ENCODE peak calls at places on chromosomes 7 and 10, in eight cellular contexts. Q is HepG2, B is HCT116, N is stomach, V is spleen, H is vagina, O is transverse colon, L is H1. W is an unnamed sample.

GRCh38 chr10:60114765-60115586 is 208.6 kb upstream of the CCDC6 start:
- DNase-seq in H (no peak), B (peak), O (no peak), N (no peak), L (peak), Q (peak), V (no peak), W (no peak)

GRCh38 chr10:25068152-25069058 is 52.0 kb downstream of the THNSL1 start:
- DNase-seq in O (no peak), L (peak), N (no peak), H (no peak), V (no peak), Q (peak), B (no peak), W (no peak)

GRCh38 chr7:50838675-50839377 is 56.1 kb upstream of the GRB10 start:
- DNase-seq in V (no peak), N (no peak), O (no peak), H (no peak), Q (no peak), B (no peak), L (no peak), W (no peak)

GRCh38 chr10:46555713-46556514 is 544 bp downstream of the GPRIN2 start:
- DNase-seq in N (peak), O (peak), V (peak), H (peak), L (peak), B (no peak), Q (no peak), W (peak)

GRCh38 chr7:34036069-34036920 is 131.0 kb downstream of the BMPER start:
- DNase-seq in Q (peak), N (peak), V (peak), H (no peak), B (peak), L (no peak), O (peak), W (peak)

GRCh38 chr7:22569586-22570321 is 69.8 kb upstream of the STEAP1B start:
- DNase-seq in Q (no peak), O (peak), H (no peak), B (no peak), V (no peak), L (no peak), N (no peak), W (no peak)

GRCh38 chr7:53984776-53985175 is 557.4 kb upstream of the VSTM2A start:
- DNase-seq in O (no peak), V (no peak), B (no peak), L (no peak), N (no peak), Q (no peak), H (no peak), W (no peak)

GRCh38 chr10:122267849-122268737 is 3.0 kb upstream of the BTBD16 start:
- DNase-seq in B (peak), N (peak), O (peak), H (no peak), L (no peak), V (peak), Q (peak), W (peak)

GRCh38 chr7:38518516-38518915 is 112.7 kb downstream of the AMPH start:
- DNase-seq in V (no peak), L (no peak), N (no peak), H (no peak), B (no peak), Q (no peak), O (no peak), W (no peak)

GRCh38 chr10:110167149-110167548 is 40.3 kb upstream of the MXI1 start:
- DNase-seq in Q (no peak), H (peak), N (no peak), B (no peak), V (peak), O (no peak), L (no peak), W (no peak)

GRCh38 chr7:34949356-34949755 is 87.9 kb downstream of the DPY19L1 start:
- DNase-seq in O (no peak), Q (no peak), L (no peak), V (no peak), B (no peak), H (no peak), N (no peak), W (no peak)

GRCh38 chr10:131149586-131149985 is 161.9 kb downstream of the TCERG1L start:
- DNase-seq in V (peak), L (no peak), Q (no peak), B (no peak), O (no peak), H (no peak), N (no peak), W (no peak)

GRCh38 chr10:95285556-95285955 is 5.2 kb downstream of the PDLIM1 start:
- DNase-seq in B (no peak), L (no peak), O (no peak), Q (no peak), V (no peak), N (no peak), H (no peak), W (no peak)

GRCh38 chr10:95289003-95289920 is 1.5 kb downstream of the PDLIM1 start:
- DNase-seq in O (peak), N (no peak), Q (no peak), B (no peak), V (no peak), H (no peak), L (no peak), W (no peak)

GRCh38 chr10:95286707-95287106 is 4.1 kb downstream of the PDLIM1 start:
- DNase-seq in Q (no peak), H (no peak), V (no peak), B (no peak), N (no peak), L (no peak), O (no peak), W (no peak)

GRCh38 chr10:95288273-95288672 is 2.5 kb downstream of the PDLIM1 start:
- DNase-seq in V (no peak), O (no peak), B (no peak), H (no peak), Q (no peak), N (no peak), L (no peak), W (no peak)

GRCh38 chr10:95287281-95287680 is 3.5 kb downstream of the PDLIM1 start:
- DNase-seq in O (no peak), H (no peak), L (no peak), B (no peak), V (no peak), Q (no peak), N (no peak), W (no peak)
- H3K4me3 ChIP-seq in O (peak), H (no peak), L (no peak), B (no peak), V (no peak), Q (no peak), N (no peak), W (peak)

GRCh38 chr10:78276139-78276538 is 242.5 kb downstream of the RPS24 start:
- DNase-seq in Q (no peak), N (no peak), O (no peak), H (no peak), L (no peak), V (peak), B (no peak), W (no peak)

GRCh38 chr10:78277267-78277666 is 243.6 kb downstream of the RPS24 start:
- DNase-seq in O (no peak), Q (no peak), B (no peak), N (no peak), H (no peak), L (no peak), V (no peak), W (no peak)

GRCh38 chr10:78274491-78274890 is 240.8 kb downstream of the RPS24 start:
- DNase-seq in L (no peak), V (peak), O (no peak), N (no peak), Q (no peak), B (no peak), H (no peak), W (no peak)

GRCh38 chr10:78280604-78281003 is 246.9 kb downstream of the RPS24 start:
- DNase-seq in B (no peak), N (no peak), Q (no peak), O (no peak), H (no peak), V (peak), L (no peak), W (no peak)

GRCh38 chr10:78277734-78278404 is 244.2 kb downstream of the RPS24 start:
- DNase-seq in V (peak), B (no peak), O (no peak), Q (no peak), L (no peak), H (no peak), N (no peak), W (no peak)
- TF ChIP-seq POLR2AphosphoS5 in V (no peak), B (no peak), O (no peak), Q (no peak), L (no peak), H (peak), N (no peak), W (no peak)

GRCh38 chr10:104257235-104257634 is 2.5 kb downstream of the GSTO1 start:
- DNase-seq in H (no peak), V (no peak), Q (no peak), N (no peak), L (no peak), B (no peak), O (no peak), W (no peak)

GRCh38 chr10:104256335-104257080 is 1.8 kb downstream of the GSTO1 start:
- DNase-seq in L (no peak), O (no peak), B (no peak), N (no peak), Q (peak), V (no peak), H (no peak), W (no peak)

GRCh38 chr10:104254493-104255243 is at the start of gene GSTO1:
- DNase-seq in V (peak), O (peak), Q (peak), N (peak), L (no peak), B (peak), H (no peak), W (peak)

GRCh38 chr10:104253576-104254410 is 899 bp upstream of the GSTO1 start:
- DNase-seq in V (no peak), H (no peak), O (no peak), N (no peak), B (no peak), Q (peak), L (no peak), W (no peak)

DNA sequence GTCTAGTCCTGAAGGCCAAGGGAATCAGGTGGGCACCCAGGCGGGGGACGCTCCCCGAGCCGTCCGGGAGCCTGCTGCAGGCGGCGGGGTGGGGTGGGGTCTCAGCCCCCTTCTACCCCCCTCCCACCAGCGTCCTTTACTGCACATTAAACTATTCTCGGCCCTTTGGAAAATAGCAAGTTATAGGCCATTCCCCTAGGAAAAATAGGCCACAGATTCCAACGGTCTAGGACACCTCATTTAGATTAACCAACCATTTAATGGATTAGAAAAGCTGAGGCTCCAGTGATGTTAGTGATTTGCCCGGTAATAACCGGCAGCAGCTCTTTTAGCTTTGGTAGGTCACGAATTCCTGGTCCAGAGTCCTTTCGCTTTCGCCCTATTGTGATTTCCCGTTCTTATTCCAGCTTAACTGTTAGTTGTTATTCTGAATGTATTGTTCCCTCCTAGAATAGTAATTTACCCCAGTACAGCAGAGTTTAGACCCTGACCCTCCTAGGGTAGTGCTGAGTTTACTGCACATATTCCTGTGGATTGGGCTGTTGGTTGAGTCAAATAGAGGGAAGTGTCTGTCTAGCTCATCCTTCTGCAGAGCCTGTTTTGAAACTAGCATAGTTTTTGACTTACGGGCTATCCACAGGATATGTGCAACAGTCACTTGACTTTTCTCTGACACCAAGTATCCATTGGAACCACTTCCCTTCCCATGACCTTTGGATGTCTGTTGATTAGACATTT is 721 bp downstream of the GSTO1 start:
- DNase-seq in B (no peak), Q (peak), O (peak), N (no peak), L (no peak), H (no peak), V (no peak), W (no peak)
- TF ChIP-seq POLR2A in B (no peak), Q (peak), O (peak), N (no peak), L (no peak), H (no peak), V (peak), W (peak)

DNA sequence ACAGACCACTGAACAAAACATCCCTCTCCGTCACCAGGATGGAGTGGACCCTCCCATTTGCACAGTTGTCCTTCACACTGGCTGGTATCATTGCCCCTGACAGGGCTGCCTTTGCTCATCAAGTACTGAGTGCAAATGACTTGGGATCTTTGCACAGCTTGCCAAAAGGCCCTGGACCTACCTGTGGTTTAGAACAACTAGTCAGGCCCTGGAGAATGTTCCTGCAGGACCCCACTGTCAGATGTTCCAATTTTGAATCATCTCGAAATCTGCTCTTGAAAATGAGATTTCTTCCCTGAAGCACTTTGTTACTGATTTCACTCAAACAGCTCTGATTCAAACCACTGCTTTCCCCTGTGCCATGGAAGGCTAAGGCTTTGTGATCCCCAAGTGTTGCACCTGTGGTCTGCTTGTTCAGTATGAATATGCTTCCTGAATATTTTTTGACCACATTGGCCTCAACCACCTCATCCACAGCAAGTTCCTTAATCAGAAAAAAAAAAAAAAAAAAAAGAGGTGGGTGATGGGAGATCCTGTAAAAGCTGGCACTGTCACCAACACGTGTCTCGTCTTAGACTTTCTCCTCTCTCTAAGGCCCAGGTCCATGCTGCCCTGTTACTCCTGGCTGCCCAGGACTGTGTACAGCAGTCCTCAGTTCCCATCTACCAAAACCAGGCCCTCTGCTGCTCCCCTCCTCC is 2.7 kb upstream of the AOAH start:
- DNase-seq in V (no peak), N (no peak), B (no peak), H (no peak), O (no peak), L (no peak), Q (no peak), W (no peak)
- H3K4me3 ChIP-seq in V (no peak), N (no peak), B (no peak), H (no peak), O (no peak), L (no peak), Q (no peak), W (no peak)

GRCh38 chr7:2525161-2525930 is 5.8 kb downstream of the LFNG start:
- DNase-seq in B (no peak), L (no peak), Q (no peak), V (peak), N (no peak), O (peak), H (no peak), W (peak)

GRCh38 chr7:2522780-2523433 is 3.3 kb downstream of the LFNG start:
- DNase-seq in L (no peak), H (no peak), Q (peak), B (peak), O (peak), V (no peak), N (no peak), W (no peak)

GRCh38 chr7:2524808-2525140 is 5.2 kb downstream of the LFNG start:
- DNase-seq in V (no peak), N (no peak), H (no peak), B (no peak), Q (no peak), L (peak), O (no peak), W (no peak)

GRCh38 chr7:2523461-2523905 is 3.9 kb downstream of the LFNG start:
- DNase-seq in O (peak), N (peak), B (no peak), L (no peak), V (peak), Q (no peak), H (no peak), W (peak)

DNA sequence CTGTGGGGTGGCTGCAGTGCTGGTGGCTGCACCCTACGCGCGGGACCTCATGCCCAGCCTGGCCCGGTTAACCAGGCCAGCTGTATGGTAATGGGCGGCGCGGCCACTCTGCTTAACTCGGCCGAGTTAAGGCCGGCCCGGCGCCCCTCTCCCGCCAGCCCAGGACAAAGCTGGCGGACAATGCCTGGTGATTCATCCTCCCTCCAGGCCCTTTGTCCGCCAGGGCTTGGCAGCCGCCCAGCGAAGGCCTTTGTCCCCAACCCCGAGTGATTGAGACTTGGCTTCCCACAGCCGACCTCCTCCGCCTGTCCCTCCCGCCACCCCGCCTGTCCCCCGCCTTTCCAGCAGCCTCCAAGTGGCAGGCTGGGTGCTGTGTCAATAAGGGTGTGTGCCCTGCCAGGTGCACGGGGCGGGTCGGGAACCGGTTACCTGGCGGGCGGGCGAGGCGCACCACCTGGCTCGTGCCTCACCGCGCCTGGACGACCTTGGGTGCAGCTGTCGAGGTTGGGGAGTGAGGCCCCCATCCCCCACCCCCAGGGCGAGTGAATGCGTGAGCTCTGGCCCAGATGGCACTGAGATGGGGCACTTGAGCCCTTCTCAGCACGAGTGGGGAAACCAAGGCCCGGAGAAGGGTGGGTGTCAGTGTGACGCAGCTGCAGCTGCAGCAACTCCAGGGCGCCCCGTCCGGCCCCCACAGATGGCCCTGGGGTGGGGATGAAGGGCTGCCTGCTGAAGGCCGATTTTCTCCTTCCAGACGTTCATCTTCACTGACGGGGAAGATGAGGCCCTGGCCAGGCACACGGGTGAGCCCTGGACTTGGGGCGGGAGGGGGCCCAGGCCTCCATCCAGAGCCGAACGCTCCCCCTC is 4.6 kb downstream of the LFNG start:
- DNase-seq in O (peak), B (peak), L (no peak), V (peak), H (no peak), Q (peak), N (peak), W (peak)
- TF ChIP-seq POLR2AphosphoS5 in O (peak), B (peak), L (no peak), V (peak), H (peak), Q (no peak), N (peak), W (peak)

GRCh38 chr10:95755511-95756004 is 405 bp upstream of the ENTPD1 start:
- DNase-seq in B (no peak), O (peak), N (peak), H (no peak), L (no peak), V (peak), Q (peak), W (peak)
- TF ChIP-seq POLR2A in B (no peak), O (peak), N (no peak), H (no peak), L (no peak), V (no peak), Q (no peak), W (no peak)

GRCh38 chr7:99406557-99406956 is 1.8 kb downstream of the PDAP1 start:
- DNase-seq in H (no peak), O (no peak), V (no peak), L (no peak), Q (no peak), N (no peak), B (no peak), W (no peak)
- H3K4me3 ChIP-seq in H (no peak), O (no peak), V (no peak), L (peak), Q (peak), N (no peak), B (peak), W (peak)